ENCODE peak calls at places on chromosomes 7 and 10, in seven cellular contexts. R is NCI-H748 treated with DMSO at 0.1 percent for 48 hours, P is type B pancreatic cell, K is RCC 7860, A is ecto neural progenitor cell, T is cardiac fibroblast, H is AG04450. L is an unnamed sample.
A peak's percentile ranks its signal among the peaks of the same experiment; 100 is the strongest.

GRCh38 chr7:33400214-33400538 is 270.8 kb downstream of the BBS9 start:
- DNase-seq in R (no peak), T (no peak), H (no peak), P (no peak), K (no peak), A (no peak), L (no peak)

GRCh38 chr10:27247037-27247436 is 6.4 kb upstream of the ACBD5 start:
- DNase-seq in T (no peak), A (no peak), R (no peak), P (no peak), K (no peak), H (no peak), L (no peak)

GRCh38 chr7:106486331-106486730 is 174.6 kb downstream of the CCDC71L start:
- DNase-seq in A (no peak), H (no peak), K (peak; percentile 97), R (no peak), T (peak; percentile 88), P (no peak), L (no peak)

GRCh38 chr7:78543976-78544375 is 745.4 kb downstream of the PHTF2 start:
- DNase-seq in T (no peak), A (no peak), P (no peak), R (no peak), K (no peak), H (no peak), L (no peak)

GRCh38 chr10:58157076-58157766 is 110.5 kb downstream of the IPMK start:
- DNase-seq in A (no peak), T (peak; percentile 100), H (peak; percentile 88), K (peak; percentile 89), P (no peak), R (no peak), L (no peak)

GRCh38 chr10:100184426-100185219 is 1.2 kb downstream of the ERLIN1 start:
- DNase-seq in R (peak; percentile 11), T (peak; percentile 20), P (no peak), A (no peak), K (no peak), H (no peak), L (no peak)

GRCh38 chr10:123648595-123648994 is 17.6 kb upstream of the GPR26 start:
- DNase-seq in P (peak; percentile 53), H (no peak), A (no peak), R (no peak), T (no peak), K (no peak), L (no peak)

GRCh38 chr10:132239126-132240031 is 52.6 kb downstream of the DPYSL4 start:
- DNase-seq in P (no peak), T (peak; percentile 52), A (no peak), H (no peak), K (no peak), R (no peak), L (no peak)

GRCh38 chr7:139582130-139582650 is 58.7 kb downstream of the CLEC2L start:
- DNase-seq in K (no peak), T (no peak), R (no peak), H (no peak), A (peak; percentile 36), P (peak; percentile 58), L (no peak)

GRCh38 chr10:99711129-99711719 is 20.7 kb downstream of the COX15 start:
- DNase-seq in H (peak; percentile 55), A (no peak), R (no peak), K (peak; percentile 30), T (peak; percentile 76), P (no peak), L (peak; percentile 25)

GRCh38 chr10:103053659-103054581 is 135.8 kb downstream of the CNNM2 start:
- DNase-seq in T (peak; percentile 78), R (no peak), P (no peak), K (no peak), A (peak; percentile 68), H (peak; percentile 45), L (peak; percentile 80)

GRCh38 chr7:103573479-103574058 is 127.6 kb upstream of the SLC26A5 start:
- DNase-seq in T (peak; percentile 71), H (no peak), K (peak; percentile 46), P (no peak), A (no peak), R (peak; percentile 50), L (peak; percentile 28)

GRCh38 chr10:62149621-62150020 is 119.0 kb downstream of the RTKN2 start:
- DNase-seq in A (no peak), R (no peak), H (no peak), P (no peak), K (no peak), T (no peak), L (no peak)

GRCh38 chr7:37376386-37376785 is 72.3 kb downstream of the ELMO1 start:
- DNase-seq in H (no peak), R (no peak), A (no peak), T (no peak), K (no peak), P (no peak), L (no peak)

GRCh38 chr10:3008518-3009195 is 58.7 kb upstream of the PFKP start:
- DNase-seq in T (no peak), R (no peak), A (no peak), K (no peak), H (no peak), P (no peak), L (no peak)

GRCh38 chr10:285216-285967 is 150.1 kb downstream of the ZMYND11 start:
- DNase-seq in T (no peak), A (no peak), P (no peak), H (no peak), K (no peak), R (peak; percentile 74), L (no peak)

GRCh38 chr7:84238611-84239010 is 44.0 kb upstream of the SEMA3A start:
- DNase-seq in H (no peak), K (peak; percentile 85), T (no peak), P (no peak), A (no peak), R (no peak), L (no peak)

GRCh38 chr10:104035107-104035816 is 50.4 kb downstream of the COL17A1 start:
- DNase-seq in H (no peak), P (no peak), K (no peak), T (no peak), A (peak; percentile 43), R (no peak), L (no peak)

GRCh38 chr7:7977774-7978173 is 9.2 kb downstream of the GLCCI1 start:
- DNase-seq in R (no peak), T (peak; percentile 71), K (no peak), H (no peak), A (no peak), P (no peak), L (no peak)

GRCh38 chr10:60944159-60944909 is at the start of gene RHOBTB1:
- DNase-seq in H (no peak), P (peak; percentile 86), T (peak; percentile 82), A (peak; percentile 84), K (peak; percentile 69), R (peak; percentile 43), L (peak; percentile 8)

GRCh38 chr7:157572622-157573021 is 235.8 kb downstream of the DNAJB6 start:
- DNase-seq in K (no peak), H (no peak), R (no peak), P (no peak), A (no peak), T (no peak), L (no peak)

L was measured in CD4-positive, alpha-beta memory T cell.